ENCODE peak calls at places on chromosomes 3 and 15, in five cellular contexts. I, L, R, F and T are unnamed samples.

GRCh38 chr3:131735121-131735520 is 232.3 kb upstream of the MRPL3 start:
- DNase-seq in L (peak; percentile 74), F (no peak), R (no peak), I (no peak), T (no peak)

GRCh38 chr3:12774619-12775018 is 15.6 kb upstream of the TMEM40 start:
- DNase-seq in R (no peak), I (no peak), F (no peak), L (no peak), T (no peak)

GRCh38 chr15:74505837-74506514 is 35.0 kb upstream of the ARID3B start:
- DNase-seq in R (no peak), I (no peak), F (no peak), L (peak; percentile 43), T (no peak)

GRCh38 chr3:31733234-31733667 is 200.5 kb downstream of the STT3B start:
- DNase-seq in R (no peak), F (no peak), L (no peak), I (no peak), T (no peak)

GRCh38 chr15:95684693-95685115 is 645.8 kb upstream of the NR2F2 start:
- DNase-seq in I (no peak), R (no peak), F (no peak), L (peak; percentile 80), T (no peak)

GRCh38 chr15:64919721-64920120 is 8.0 kb downstream of the ANKDD1A start:
- DNase-seq in R (no peak), L (no peak), I (no peak), F (no peak), T (no peak)

GRCh38 chr3:151379083-151379734 is 5.3 kb downstream of the P2RY12 start:
- DNase-seq in R (peak; percentile 35), L (no peak), I (no peak), F (peak; percentile 46), T (no peak)

GRCh38 chr15:70259030-70259424 is 161.3 kb upstream of the TLE3 start:
- DNase-seq in R (peak; percentile 83), I (no peak), L (peak; percentile 50), F (peak; percentile 81), T (peak; percentile 83)

GRCh38 chr15:56339594-56339993 is 25.6 kb upstream of the TEX9 start:
- DNase-seq in F (no peak), R (no peak), I (no peak), L (no peak), T (no peak)

GRCh38 chr3:122063908-122064307 is 8.7 kb downstream of the CD86 start:
- DNase-seq in I (no peak), R (no peak), F (no peak), L (no peak), T (no peak)

GRCh38 chr3:194577985-194578905 is 55.0 kb downstream of the TMEM44 start:
- DNase-seq in L (peak; percentile 82), R (peak; percentile 40), I (no peak), F (peak; percentile 25), T (no peak)

GRCh38 chr3:179318876-179319275 is 4.0 kb upstream of the ZNF639 start:
- DNase-seq in L (no peak), R (no peak), I (no peak), F (no peak), T (no peak)

GRCh38 chr3:173548261-173548660 is 150.7 kb downstream of the NLGN1 start:
- DNase-seq in I (no peak), F (no peak), R (no peak), L (no peak), T (no peak)

GRCh38 chr3:34106879-34107278 is 308.4 kb downstream of the PDCD6IP start:
- DNase-seq in F (peak; percentile 13), R (no peak), I (no peak), L (no peak), T (no peak)

GRCh38 chr3:156664285-156665178 is 9.9 kb upstream of the TIPARP start:
- DNase-seq in R (no peak), L (no peak), F (no peak), I (no peak), T (no peak)

GRCh38 chr3:157692468-157692867 is 189.3 kb upstream of the VEPH1 start:
- DNase-seq in L (no peak), I (no peak), R (no peak), F (no peak), T (no peak)

GRCh38 chr3:113533534-113533892 is 1.2 kb downstream of the SIDT1 start:
- DNase-seq in R (no peak), F (no peak), I (no peak), L (no peak), T (no peak)

GRCh38 chr15:91258436-91258779 is 158.4 kb downstream of the SV2B start:
- DNase-seq in F (no peak), L (no peak), R (peak; percentile 37), I (no peak), T (no peak)

GRCh38 chr3:30324587-30324986 is 281.8 kb upstream of the TGFBR2 start:
- DNase-seq in L (peak; percentile 77), R (no peak), F (no peak), I (no peak), T (no peak)

GRCh38 chr3:176351408-176351807 is 845.9 kb downstream of the TBL1XR1 start:
- DNase-seq in R (no peak), F (no peak), I (no peak), L (no peak), T (no peak)

GRCh38 chr3:69282191-69282590 is 103.7 kb downstream of the FRMD4B start:
- DNase-seq in I (no peak), F (no peak), R (no peak), L (no peak), T (no peak)

GRCh38 chr3:100972867-100973266 is 20.4 kb downstream of the ABI3BP start:
- DNase-seq in L (peak; percentile 42), I (no peak), F (no peak), R (no peak), T (no peak)

GRCh38 chr3:54892168-54892567 is 35.7 kb downstream of the LRTM1 start:
- DNase-seq in L (no peak), F (no peak), I (no peak), R (no peak), T (no peak)

GRCh38 chr3:54888162-54888561 is 39.7 kb downstream of the LRTM1 start:
- DNase-seq in F (no peak), R (no peak), I (no peak), L (no peak), T (no peak)

GRCh38 chr3:54888873-54889272 is 39.0 kb downstream of the LRTM1 start:
- DNase-seq in I (no peak), R (no peak), F (no peak), L (no peak), T (no peak)

GRCh38 chr3:54889731-54890130 is 38.1 kb downstream of the LRTM1 start:
- DNase-seq in F (no peak), R (no peak), L (no peak), I (no peak), T (no peak)

DNA sequence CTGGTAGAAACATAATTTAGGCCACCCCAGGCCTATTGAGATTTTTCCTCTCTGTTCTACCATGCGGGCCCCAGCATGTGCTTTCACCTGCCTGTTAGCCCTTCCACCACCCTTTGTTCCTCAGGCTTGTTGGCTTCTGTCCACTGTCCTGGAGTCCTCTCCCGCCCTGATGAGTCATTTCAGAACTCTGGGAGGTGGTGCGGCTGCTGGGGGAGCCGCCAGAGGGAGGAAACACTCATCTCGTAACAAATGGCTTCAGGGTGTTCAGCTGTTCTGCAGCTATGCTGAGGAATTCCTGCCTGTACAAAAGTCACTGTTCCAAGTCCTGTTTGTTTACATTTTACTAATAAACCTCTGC is 36.3 kb downstream of the LRTM1 start:
- DNase-seq in I (peak; percentile 71), R (peak; percentile 87), L (peak; percentile 98), F (peak; percentile 58), T (peak; percentile 73)
- TF ChIP-seq CTCF in I (peak; percentile 54), R (peak; percentile 55), L (peak; percentile 76), F (peak; percentile 21), T (peak; percentile 52)

GRCh38 chr15:37132826-37133417 is 32.6 kb upstream of the MEIS2 start:
- DNase-seq in I (no peak), L (no peak), F (no peak), R (no peak), T (no peak)

GRCh38 chr15:37135225-37135624 is 34.9 kb upstream of the MEIS2 start:
- DNase-seq in F (peak; percentile 7), I (no peak), L (no peak), R (no peak), T (no peak)

GRCh38 chr15:37134699-37135131 is 34.4 kb upstream of the MEIS2 start:
- DNase-seq in L (peak; percentile 41), I (no peak), R (no peak), F (peak; percentile 33), T (no peak)

GRCh38 chr15:37134244-37134643 is 33.9 kb upstream of the MEIS2 start:
- DNase-seq in L (no peak), F (no peak), I (no peak), R (no peak), T (no peak)

DNA sequence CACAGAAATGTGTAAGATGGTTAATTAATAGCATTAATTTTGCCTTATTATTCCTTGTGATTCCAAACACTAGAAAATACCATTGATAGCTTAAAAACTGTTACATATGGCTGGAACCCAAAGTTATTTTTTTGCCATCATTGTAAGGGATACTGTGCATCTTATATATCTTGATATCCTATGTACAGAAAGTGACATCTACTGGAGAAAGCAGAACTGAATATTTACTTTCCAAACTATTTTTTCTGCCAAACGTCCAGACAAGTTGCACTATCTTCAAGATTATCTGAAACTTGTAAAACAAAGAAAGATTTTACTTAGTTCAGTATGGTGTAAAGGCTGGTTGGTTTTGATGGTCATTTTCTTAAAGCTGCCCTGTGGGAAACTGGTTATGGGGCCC is 33.3 kb upstream of the MEIS2 start:
- DNase-seq in L (peak; percentile 30), I (no peak), R (no peak), F (no peak), T (no peak)
- TF ChIP-seq CTCF in L (peak; percentile 72), I (peak; percentile 12), R (peak; percentile 27), F (peak; percentile 44), T (peak; percentile 27)

GRCh38 chr3:150184426-150185071 is 213.9 kb upstream of the PFN2 start:
- DNase-seq in F (no peak), I (no peak), L (peak; percentile 18), R (no peak), T (no peak)
- TF ChIP-seq CTCF in F (no peak), I (no peak), L (peak; percentile 36), R (no peak), T (no peak)

DNA sequence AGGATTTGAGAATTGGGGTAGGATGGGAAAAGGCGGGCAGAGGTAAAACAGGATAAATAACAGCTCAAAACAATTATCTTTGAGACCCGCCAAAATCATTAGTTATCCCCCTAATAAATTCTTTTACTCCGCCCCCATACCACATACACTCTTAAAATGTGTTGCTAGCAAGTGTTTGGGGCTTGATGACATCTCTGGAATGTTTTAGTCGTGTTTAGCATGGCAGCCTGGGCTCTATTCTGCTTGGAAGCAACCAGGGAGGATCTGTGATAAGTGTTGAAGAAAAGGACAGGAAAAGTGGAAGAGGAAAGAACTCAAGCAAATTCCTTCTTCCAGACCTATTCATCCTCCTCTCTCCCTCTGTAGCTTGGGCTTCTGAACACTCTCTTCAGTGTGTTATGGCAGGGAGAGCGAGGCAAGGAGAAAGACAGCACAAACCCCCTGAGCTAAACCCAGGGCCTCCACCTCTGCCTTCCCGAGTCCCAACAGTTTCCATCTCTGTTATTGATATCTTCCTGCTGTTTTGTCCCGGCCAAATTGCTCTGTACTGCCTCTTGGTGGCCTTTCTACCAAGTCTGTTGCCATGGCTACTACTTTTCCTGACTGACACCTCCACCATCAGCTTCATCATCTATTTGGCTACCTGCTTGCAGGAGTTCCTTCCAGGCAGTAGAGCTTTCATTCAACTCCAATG is 135.8 kb downstream of the RPL22L1 start:
- DNase-seq in F (no peak), I (no peak), R (no peak), L (no peak), T (no peak)
- TF ChIP-seq CTCF in F (no peak), I (no peak), R (no peak), L (no peak), T (no peak)

GRCh38 chr15:30979457-30979856 is 12.0 kb downstream of the MTMR10 start:
- DNase-seq in I (no peak), F (no peak), L (no peak), R (no peak), T (no peak)
- TF ChIP-seq CTCF in I (no peak), F (no peak), L (no peak), R (no peak), T (no peak)